ENCODE peak calls at places on chromosomes 2 and 18, in seven cellular contexts. L, Z, I, P, C, J and V are unnamed samples.
A peak's percentile ranks its signal among the peaks of the same experiment; 100 is the strongest.

GRCh38 chr2:10499275-10499907 is 51.3 kb upstream of the ODC1 start:
- DNase-seq in L (no peak), Z (no peak), I (no peak), P (no peak), C (no peak), J (no peak), V (no peak)

GRCh38 chr2:54658548-54659207 is 64.8 kb upstream of the EML6 start:
- DNase-seq in L (no peak), Z (no peak), I (no peak), P (no peak), C (no peak), J (peak; percentile 8), V (no peak)

GRCh38 chr2:216596234-216596985 is 36.8 kb upstream of the IGFBP2 start:
- DNase-seq in L (no peak), Z (no peak), I (no peak), P (peak; percentile 99), C (peak; percentile 31), J (no peak), V (no peak)

GRCh38 chr2:13335862-13336535 is 619.3 kb downstream of the TRIB2 start:
- DNase-seq in L (no peak), Z (no peak), I (no peak), P (no peak), C (no peak), J (no peak), V (no peak)

GRCh38 chr18:28984731-28985130 is 807.8 kb upstream of the CDH2 start:
- DNase-seq in L (no peak), Z (no peak), I (no peak), P (peak; percentile 66), C (no peak), J (no peak), V (no peak)

GRCh38 chr2:56369316-56369715 is 185.5 kb downstream of the CCDC85A start:
- DNase-seq in L (no peak), Z (no peak), I (no peak), P (no peak), C (no peak), J (no peak), V (no peak)

GRCh38 chr18:48656582-48656981 is 117.8 kb downstream of the CTIF start:
- DNase-seq in L (no peak), Z (no peak), I (no peak), P (peak; percentile 19), C (peak; percentile 5), J (no peak), V (no peak)

GRCh38 chr2:147792966-147793617 is 51.7 kb upstream of the ACVR2A start:
- DNase-seq in L (no peak), Z (no peak), I (no peak), P (no peak), C (no peak), J (no peak), V (no peak)

GRCh38 chr18:6414723-6415362 is at the start of gene L3MBTL4:
- DNase-seq in L (peak; percentile 73), Z (peak; percentile 58), I (no peak), P (no peak), C (peak; percentile 58), J (peak; percentile 69), V (peak; percentile 61)

GRCh38 chr2:230665263-230665691 is 47.4 kb upstream of the CAB39 start:
- DNase-seq in L (no peak), Z (no peak), I (no peak), P (no peak), C (no peak), J (no peak), V (no peak)

GRCh38 chr2:45382744-45383143 is 228.3 kb downstream of the SRBD1 start:
- DNase-seq in L (no peak), Z (no peak), I (no peak), P (peak; percentile 61), C (no peak), J (no peak), V (no peak)

GRCh38 chr2:129233166-129233565 is 746.3 kb upstream of the RAB6C start:
- DNase-seq in L (no peak), Z (no peak), I (no peak), P (no peak), C (no peak), J (no peak), V (no peak)

GRCh38 chr2:108623616-108624015 is 89.3 kb downstream of the LIMS1 start:
- DNase-seq in L (no peak), Z (no peak), I (no peak), P (no peak), C (no peak), J (no peak), V (no peak)
- H3K27ac ChIP-seq in L (no peak overlapping the region), Z (peak overlapping the region; percentile 23), I (no peak overlapping the region), P (no peak overlapping the region), C (no peak overlapping the region), J (no peak overlapping the region), V (no peak overlapping the region)

GRCh38 chr2:210428415-210429179 is 48.0 kb downstream of the LANCL1 start:
- DNase-seq in L (no peak), Z (no peak), I (no peak), P (no peak), C (no peak), J (no peak), V (no peak)
- H3K9me3 ChIP-seq in L (peaks cover 7% of the 10 kb centered on the region), Z (peaks cover 14% of the 10 kb centered on the region), I (no peaks in the 10 kb centered on the region), P (peaks cover 17% of the 10 kb centered on the region), C (peaks cover 3% of the 10 kb centered on the region), J (no peaks in the 10 kb centered on the region), V (no peaks in the 10 kb centered on the region)

GRCh38 chr18:35500113-35500512 is 2.4 kb upstream of the INO80C start:
- DNase-seq in L (no peak), Z (no peak), I (no peak), P (peak; percentile 19), C (no peak), J (no peak), V (no peak)
- H3K27ac ChIP-seq in L (no peak overlapping the region), Z (no peak overlapping the region), I (peak overlapping the region; percentile 44), P (no peak overlapping the region), C (no peak overlapping the region), J (no peak overlapping the region), V (no peak overlapping the region)

DNA sequence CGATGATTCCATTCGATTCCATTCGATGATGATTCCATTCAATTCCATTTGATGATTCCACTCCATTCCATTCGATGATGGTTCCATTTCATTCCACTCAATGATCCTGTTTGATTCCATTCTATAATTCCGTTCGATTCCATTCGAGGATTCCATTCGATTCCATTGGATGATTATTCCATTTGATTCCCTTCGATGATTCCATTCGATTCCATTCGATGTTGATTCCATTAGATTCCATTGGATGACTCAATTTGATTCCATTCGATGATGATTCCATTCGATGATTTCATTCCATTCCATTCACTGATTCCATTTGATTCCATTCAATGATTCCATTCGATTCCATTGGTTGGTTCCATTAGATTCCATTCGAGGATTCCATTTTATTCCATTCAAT is 1084.4 kb downstream of the RPIA start:
- DNase-seq in L (no peak), Z (no peak), I (no peak), P (no peak), C (no peak), J (no peak), V (no peak)
- H3K9me3 ChIP-seq in L (peaks cover 66% of the 10 kb centered on the region), Z (peaks cover 8% of the 10 kb centered on the region), I (peaks cover 23% of the 10 kb centered on the region), P (peaks cover 63% of the 10 kb centered on the region), C (peaks cover 13% of the 10 kb centered on the region), J (no peaks in the 10 kb centered on the region), V (no peaks in the 10 kb centered on the region)

GRCh38 chr18:24232814-24233213 is 94.0 kb downstream of the CABYR start:
- DNase-seq in L (no peak), Z (no peak), I (no peak), P (no peak), C (no peak), J (no peak), V (no peak)

GRCh38 chr18:24231773-24232735 is 93.2 kb downstream of the CABYR start:
- DNase-seq in L (no peak), Z (no peak), I (no peak), P (peak; percentile 20), C (no peak), J (peak; percentile 46), V (peak; percentile 87)

GRCh38 chr18:24230766-24231165 is 91.9 kb downstream of the CABYR start:
- DNase-seq in L (no peak), Z (no peak), I (no peak), P (no peak), C (no peak), J (no peak), V (peak; percentile 91)

GRCh38 chr18:24227976-24228660 is 89.3 kb downstream of the CABYR start:
- DNase-seq in L (no peak), Z (no peak), I (no peak), P (no peak), C (no peak), J (no peak), V (peak; percentile 85)

DNA sequence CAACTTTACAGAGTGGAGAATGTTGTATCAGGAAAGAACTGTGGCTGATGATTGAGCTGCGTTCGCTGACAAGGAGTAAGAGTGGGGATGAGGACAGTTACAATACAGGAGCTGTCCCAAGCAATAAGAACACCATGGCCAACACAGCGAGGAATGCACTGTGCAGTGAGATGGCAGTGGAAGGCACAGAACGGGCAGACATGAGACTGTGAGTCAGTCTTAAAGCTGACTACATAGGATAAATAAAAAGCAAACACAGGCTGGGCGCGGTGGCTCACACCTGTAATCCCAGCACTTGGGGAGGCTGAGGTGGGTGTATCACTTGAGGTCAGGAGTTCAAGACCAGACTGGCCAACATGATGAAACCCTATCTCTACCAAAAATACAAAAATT is 89.8 kb downstream of the CABYR start:
- DNase-seq in L (no peak), Z (no peak), I (no peak), P (no peak), C (no peak), J (no peak), V (peak; percentile 35)
- H3K27ac ChIP-seq in L (no peak overlapping the region), Z (peak overlapping the region; percentile 33), I (peak overlapping the region; percentile 13), P (no peak overlapping the region), C (no peak overlapping the region), J (no peak overlapping the region), V (peak overlapping the region; percentile 87)

DNA sequence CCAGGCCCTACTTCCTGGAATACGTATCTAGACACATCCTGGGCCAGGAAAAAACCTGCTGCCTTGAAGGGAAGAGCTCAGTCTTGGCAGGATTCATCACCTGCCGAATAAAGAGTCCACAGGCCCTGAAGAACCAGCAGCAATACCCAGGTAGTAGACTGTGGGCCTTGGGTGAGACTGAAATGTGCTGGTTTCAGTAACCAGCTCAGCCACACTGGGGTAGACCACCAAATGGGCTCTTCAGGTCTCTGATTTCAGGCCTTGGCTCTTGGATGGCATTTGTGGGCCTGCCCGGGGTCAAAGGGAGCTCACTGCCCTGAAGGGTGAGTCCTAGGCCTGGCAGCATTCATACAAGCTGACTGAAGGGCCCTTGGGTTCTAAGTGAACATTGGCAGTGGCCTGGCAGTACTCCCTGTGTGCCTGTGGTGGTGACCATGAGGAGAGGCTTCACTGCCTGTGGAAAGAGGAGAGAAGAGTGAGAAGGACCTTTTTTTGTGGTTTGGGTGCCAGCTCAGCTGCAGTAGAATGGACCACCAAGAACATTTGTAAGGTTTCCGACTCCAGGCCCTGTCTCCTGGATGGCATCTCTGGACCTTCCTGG is 175.1 kb downstream of the ANKRD30B start:
- DNase-seq in L (no peak), Z (no peak), I (no peak), P (no peak), C (no peak), J (no peak), V (no peak)
- H3K9me3 ChIP-seq in L (no peaks in the 10 kb centered on the region), Z (no peaks in the 10 kb centered on the region), I (no peaks in the 10 kb centered on the region), P (peaks cover 13% of the 10 kb centered on the region), C (no peaks in the 10 kb centered on the region), J (no peaks in the 10 kb centered on the region), V (no peaks in the 10 kb centered on the region)